ENCODE peak calls at places on chromosomes 5 and 9, in four cellular contexts. G, X, O and Q are unnamed samples. For H3K4me1, the result is how much of the 10 kb centered on the place peaks cover.

GRCh38 chr5:96995419-96995818 is 59.5 kb downstream of the LNPEP start:
- DNase-seq in G (no peak), X (no peak), O (no peak), Q (no peak)

GRCh38 chr5:147712024-147712423 is 70.5 kb downstream of the JAKMIP2 start:
- DNase-seq in O (no peak), G (no peak), X (no peak), Q (no peak)

GRCh38 chr9:114860187-114860586 is 54.3 kb upstream of the TNFSF15 start:
- DNase-seq in O (no peak), G (peak), X (no peak), Q (no peak)

GRCh38 chr9:131669234-131670172 is 70.4 kb downstream of the RAPGEF1 start:
- DNase-seq in X (no peak), O (no peak), G (no peak), Q (no peak)

GRCh38 chr5:76986828-76987526 is 34.1 kb downstream of the CRHBP start:
- DNase-seq in G (no peak), X (no peak), O (no peak), Q (no peak)

GRCh38 chr9:118640836-118641557 is 728.2 kb downstream of the BRINP1 start:
- DNase-seq in O (no peak), G (no peak), X (no peak), Q (peak)

GRCh38 chr5:7616897-7617296 is 221.0 kb downstream of the ADCY2 start:
- DNase-seq in O (no peak), G (no peak), X (no peak), Q (no peak)

GRCh38 chr5:176673651-176674583 is 26.6 kb downstream of the TSPAN17 start:
- DNase-seq in X (peak), G (no peak), O (no peak), Q (no peak)

GRCh38 chr9:133714606-133715294 is 23.4 kb downstream of the SARDH start:
- DNase-seq in X (peak), O (no peak), G (peak), Q (no peak)

GRCh38 chr9:121826711-121827110 is 175.3 kb downstream of the DAB2IP start:
- DNase-seq in G (no peak), X (no peak), O (no peak), Q (no peak)

GRCh38 chr5:32785639-32786216 is 74.6 kb downstream of the NPR3 start:
- DNase-seq in O (no peak), X (no peak), G (no peak), Q (no peak)

GRCh38 chr5:151023651-151024050 is 3.3 kb downstream of the GPX3 start:
- DNase-seq in G (no peak), O (peak), X (no peak), Q (peak)

GRCh38 chr5:143771229-143772001 is 40.5 kb upstream of the HMHB1 start:
- DNase-seq in X (no peak), O (no peak), G (peak), Q (peak)

GRCh38 chr5:143650296-143650695 is 161.7 kb upstream of the HMHB1 start:
- DNase-seq in X (no peak), G (no peak), O (no peak), Q (peak)

GRCh38 chr9:128482186-128482585 is 22.3 kb upstream of the GLE1 start:
- DNase-seq in G (no peak), X (peak), O (no peak), Q (no peak)

GRCh38 chr9:130266236-130267098 is 907 bp downstream of the HMCN2 start:
- DNase-seq in G (no peak), X (peak), O (no peak), Q (no peak)

GRCh38 chr9:99144966-99145365 is 40.1 kb downstream of the TGFBR1 start:
- DNase-seq in O (no peak), G (no peak), X (no peak), Q (no peak)

GRCh38 chr9:13049223-13049622 is 230.3 kb downstream of the MPDZ start:
- DNase-seq in O (no peak), G (no peak), X (no peak), Q (no peak)

GRCh38 chr9:21674894-21675293 is 127.5 kb upstream of the MTAP start:
- DNase-seq in X (no peak), O (no peak), G (peak), Q (peak)

GRCh38 chr5:103503065-103503464 is 59.5 kb downstream of the NUDT12 start:
- DNase-seq in O (no peak), X (no peak), G (no peak), Q (no peak)

GRCh38 chr9:124358617-124359016 is 56.6 kb downstream of the PSMB7 start:
- DNase-seq in G (no peak), O (no peak), X (no peak), Q (no peak)

GRCh38 chr9:122029898-122030297 is 63.2 kb downstream of the TTLL11 start:
- DNase-seq in G (no peak), X (no peak), O (no peak), Q (peak)

GRCh38 chr5:127564002-127564769 is 46.7 kb downstream of the PRRC1 start:
- DNase-seq in G (peak), X (no peak), O (no peak), Q (peak)

GRCh38 chr5:123951204-123951977 is 439.4 kb downstream of the CSNK1G3 start:
- DNase-seq in X (no peak), O (peak), G (peak), Q (peak)

GRCh38 chr9:33374634-33375237 is 27.6 kb downstream of the AQP7 start:
- DNase-seq in O (peak), G (peak), X (no peak), Q (peak)

GRCh38 chr9:106019702-106020101 is 325.4 kb downstream of the TMEM38B start:
- DNase-seq in X (no peak), O (no peak), G (no peak), Q (no peak)

GRCh38 chr9:89674667-89675402 is 70.0 kb downstream of the GADD45G start:
- DNase-seq in G (no peak), O (no peak), X (no peak), Q (peak)

GRCh38 chr9:105444130-105444529 is 3.7 kb upstream of the FSD1L start:
- DNase-seq in O (no peak), G (peak), X (no peak), Q (peak)

GRCh38 chr9:6931913-6932312 is 174.1 kb downstream of the KDM4C start:
- DNase-seq in G (peak), X (no peak), O (peak), Q (peak)

GRCh38 chr5:150641826-150642566 is 1.5 kb downstream of the SYNPO start:
- DNase-seq in X (peak), G (no peak), O (no peak), Q (peak)

DNA sequence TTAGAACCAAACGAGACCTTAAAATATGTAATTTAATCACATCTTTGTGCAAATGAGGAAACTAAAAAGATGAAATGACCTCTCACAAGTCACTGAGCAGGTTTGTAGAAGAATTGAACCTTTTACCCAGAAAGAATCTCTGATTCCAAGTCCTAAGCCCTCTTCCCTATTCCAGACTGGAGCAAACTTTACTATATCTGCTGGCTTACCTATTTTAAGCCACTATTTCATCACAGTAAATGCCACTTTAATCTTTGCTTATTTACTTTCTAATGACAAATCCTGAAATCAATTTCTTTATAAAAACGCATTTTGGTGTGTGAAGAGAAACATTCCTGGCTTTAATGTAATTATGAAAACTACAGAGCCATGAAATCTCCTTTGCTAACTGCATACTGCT is 121.0 kb downstream of the RAB3C start:
- DNase-seq in G (no peak), X (no peak), O (no peak), Q (no peak)
- H3K4me1 ChIP-seq in G (under half), X (under half), O (under half), Q (under half)

GRCh38 chr9:2018162-2018643 is 3.1 kb downstream of the SMARCA2 start:
- DNase-seq in X (no peak), G (no peak), O (no peak), Q (no peak)

GRCh38 chr9:2019723-2020122 is 4.6 kb downstream of the SMARCA2 start:
- DNase-seq in O (no peak), X (no peak), G (no peak), Q (no peak)

GRCh38 chr9:2017459-2018161 is 2.5 kb downstream of the SMARCA2 start:
- DNase-seq in X (peak), G (peak), O (no peak), Q (peak)

GRCh38 chr9:2017209-2017458 is 2.0 kb downstream of the SMARCA2 start:
- DNase-seq in G (peak), X (no peak), O (no peak), Q (no peak)

GRCh38 chr9:2018764-2019548 is 3.8 kb downstream of the SMARCA2 start:
- DNase-seq in G (no peak), O (no peak), X (no peak), Q (peak)
- H3K9ac ChIP-seq in G (peak), O (peak), X (peak), Q (peak)

DNA sequence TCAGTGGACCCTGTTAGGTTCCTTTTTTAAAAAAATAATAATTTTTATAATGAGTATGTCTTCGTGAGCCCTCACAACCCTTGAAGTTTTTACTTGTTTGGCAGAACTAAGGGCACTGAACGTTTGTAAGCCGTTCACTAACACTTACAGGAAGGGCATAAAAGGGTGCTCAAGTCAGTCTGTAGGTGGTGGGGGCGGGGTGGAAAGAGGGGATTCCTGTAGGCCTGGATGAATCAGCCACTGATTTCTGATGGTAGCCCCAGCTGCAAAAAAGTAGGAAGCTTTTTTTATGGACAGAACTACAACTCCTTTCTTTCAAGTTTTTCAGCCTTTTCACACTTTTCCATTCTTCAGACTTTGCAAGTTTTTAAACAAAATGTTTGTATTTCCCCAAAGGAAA is 35.8 kb downstream of the PIK3R1 start:
- DNase-seq in G (peak), X (no peak), O (no peak), Q (no peak)
- H3K4me1 ChIP-seq in G (under half), X (under half), O (under half), Q (under half)

GRCh38 chr5:170302729-170303501 is 5.3 kb upstream of the LCP2 start:
- DNase-seq in G (no peak), O (no peak), X (peak), Q (no peak)
- H3K9ac ChIP-seq in G (no peak), O (no peak), X (no peak), Q (no peak)